ENCODE peak calls at places on chromosomes 12 and 14, in six cellular contexts. One of them, this sample, is unnamed.

GRCh38 chr14:39593339-39593738 is 161.1 kb upstream of the FBXO33 start:
- DNase-seq in tibial nerve: no peak
- DNase-seq in CD8-positive, alpha-beta T cell: no peak
- DNase-seq in endothelial cell: no peak
- DNase-seq in SK-N-SH: no peak
- DNase-seq in ovary: no peak
- DNase-seq in this sample: no peak

GRCh38 chr12:110548678-110549077 is 34.4 kb downstream of the PPTC7 start:
- DNase-seq in CD8-positive, alpha-beta T cell: no peak
- DNase-seq in tibial nerve: no peak
- DNase-seq in SK-N-SH: no peak
- DNase-seq in endothelial cell: no peak
- DNase-seq in ovary: no peak
- DNase-seq in this sample: no peak

GRCh38 chr14:95045255-95045701 is 112.1 kb downstream of the DICER1 start:
- DNase-seq in endothelial cell: no peak
- DNase-seq in CD8-positive, alpha-beta T cell: no peak
- DNase-seq in SK-N-SH: no peak
- DNase-seq in tibial nerve: no peak
- DNase-seq in ovary: no peak
- DNase-seq in this sample: no peak

GRCh38 chr12:3213171-3213570 is 136.0 kb downstream of the TSPAN9 start:
- DNase-seq in tibial nerve: no peak
- DNase-seq in endothelial cell: no peak
- DNase-seq in ovary: no peak
- DNase-seq in CD8-positive, alpha-beta T cell: no peak
- DNase-seq in SK-N-SH: no peak
- DNase-seq in this sample: no peak

GRCh38 chr12:49806321-49806813 is 21.8 kb downstream of the NCKAP5L start:
- DNase-seq in endothelial cell: no peak
- DNase-seq in ovary: peak
- DNase-seq in CD8-positive, alpha-beta T cell: no peak
- DNase-seq in tibial nerve: no peak
- DNase-seq in SK-N-SH: no peak
- DNase-seq in this sample: no peak

GRCh38 chr12:84336231-84336630 is 576.4 kb downstream of the SLC6A15 start:
- DNase-seq in ovary: no peak
- DNase-seq in CD8-positive, alpha-beta T cell: no peak
- DNase-seq in tibial nerve: no peak
- DNase-seq in endothelial cell: no peak
- DNase-seq in SK-N-SH: no peak
- DNase-seq in this sample: no peak

GRCh38 chr12:124346425-124347168 is 51.7 kb downstream of the RFLNA start:
- DNase-seq in ovary: no peak
- DNase-seq in endothelial cell: no peak
- DNase-seq in SK-N-SH: no peak
- DNase-seq in tibial nerve: no peak
- DNase-seq in CD8-positive, alpha-beta T cell: no peak
- DNase-seq in this sample: no peak

GRCh38 chr12:27595231-27595642 is 71.2 kb downstream of the PPFIBP1 start:
- DNase-seq in ovary: peak
- DNase-seq in SK-N-SH: peak
- DNase-seq in CD8-positive, alpha-beta T cell: no peak
- DNase-seq in endothelial cell: no peak
- DNase-seq in tibial nerve: no peak
- DNase-seq in this sample: no peak

GRCh38 chr12:46659032-46659703 is 166.6 kb downstream of the SLC38A4 start:
- DNase-seq in tibial nerve: no peak
- DNase-seq in CD8-positive, alpha-beta T cell: no peak
- DNase-seq in SK-N-SH: no peak
- DNase-seq in endothelial cell: no peak
- DNase-seq in ovary: no peak
- DNase-seq in this sample: no peak

GRCh38 chr12:32146074-32146873 is 39.6 kb downstream of the BICD1 start:
- DNase-seq in SK-N-SH: no peak
- DNase-seq in CD8-positive, alpha-beta T cell: no peak
- DNase-seq in tibial nerve: no peak
- DNase-seq in endothelial cell: no peak
- DNase-seq in ovary: no peak
- DNase-seq in this sample: no peak

GRCh38 chr14:68665116-68665515 is 127.8 kb downstream of the ZFP36L1 start:
- DNase-seq in endothelial cell: no peak
- DNase-seq in ovary: no peak
- DNase-seq in tibial nerve: no peak
- DNase-seq in CD8-positive, alpha-beta T cell: no peak
- DNase-seq in SK-N-SH: no peak
- DNase-seq in this sample: no peak

GRCh38 chr12:46831335-46832083 is 5.7 kb upstream of the SLC38A4 start:
- DNase-seq in tibial nerve: no peak
- DNase-seq in ovary: no peak
- DNase-seq in endothelial cell: peak
- DNase-seq in CD8-positive, alpha-beta T cell: no peak
- DNase-seq in SK-N-SH: peak
- DNase-seq in this sample: no peak

GRCh38 chr12:98470469-98471082 is 44.8 kb upstream of the TMPO start:
- DNase-seq in endothelial cell: no peak
- DNase-seq in CD8-positive, alpha-beta T cell: no peak
- DNase-seq in ovary: no peak
- DNase-seq in SK-N-SH: no peak
- DNase-seq in tibial nerve: no peak
- DNase-seq in this sample: no peak

GRCh38 chr12:105100998-105101397 is 6.5 kb upstream of the WASHC4 start:
- DNase-seq in SK-N-SH: no peak
- DNase-seq in endothelial cell: no peak
- DNase-seq in CD8-positive, alpha-beta T cell: no peak
- DNase-seq in ovary: no peak
- DNase-seq in tibial nerve: no peak
- DNase-seq in this sample: no peak

GRCh38 chr12:48972213-48973021 is 882 bp upstream of the WNT10B start:
- DNase-seq in endothelial cell: no peak
- DNase-seq in tibial nerve: no peak
- DNase-seq in ovary: no peak
- DNase-seq in CD8-positive, alpha-beta T cell: no peak
- DNase-seq in SK-N-SH: peak
- DNase-seq in this sample: no peak

GRCh38 chr12:57554897-57555296 is 5.1 kb downstream of the KIF5A start:
- DNase-seq in ovary: no peak
- DNase-seq in SK-N-SH: no peak
- DNase-seq in tibial nerve: no peak
- DNase-seq in CD8-positive, alpha-beta T cell: no peak
- DNase-seq in endothelial cell: no peak
- DNase-seq in this sample: no peak

GRCh38 chr14:29215853-29216252 is 449.3 kb downstream of the FOXG1 start:
- DNase-seq in ovary: no peak
- DNase-seq in SK-N-SH: no peak
- DNase-seq in tibial nerve: no peak
- DNase-seq in endothelial cell: no peak
- DNase-seq in CD8-positive, alpha-beta T cell: no peak
- DNase-seq in this sample: no peak

GRCh38 chr14:71497645-71498086 is 434.6 kb upstream of the RGS6 start:
- DNase-seq in tibial nerve: no peak
- DNase-seq in endothelial cell: no peak
- DNase-seq in CD8-positive, alpha-beta T cell: no peak
- DNase-seq in SK-N-SH: no peak
- DNase-seq in ovary: no peak
- DNase-seq in this sample: no peak

GRCh38 chr14:75025082-75025481 is 22.4 kb downstream of the EIF2B2 start:
- DNase-seq in SK-N-SH: no peak
- DNase-seq in tibial nerve: no peak
- DNase-seq in endothelial cell: no peak
- DNase-seq in CD8-positive, alpha-beta T cell: no peak
- DNase-seq in ovary: no peak
- DNase-seq in this sample: peak

GRCh38 chr12:129564768-129565167 is 339.1 kb downstream of the TMEM132D start:
- DNase-seq in endothelial cell: no peak
- DNase-seq in CD8-positive, alpha-beta T cell: no peak
- DNase-seq in ovary: no peak
- DNase-seq in SK-N-SH: no peak
- DNase-seq in tibial nerve: no peak
- DNase-seq in this sample: no peak

GRCh38 chr14:90677484-90678045 is 138.7 kb downstream of the TTC7B start:
- DNase-seq in CD8-positive, alpha-beta T cell: no peak
- DNase-seq in tibial nerve: no peak
- DNase-seq in ovary: no peak
- DNase-seq in SK-N-SH: no peak
- DNase-seq in endothelial cell: no peak
- DNase-seq in this sample: no peak

GRCh38 chr12:2582631-2583616 is 211.8 kb upstream of the FKBP4 start:
- DNase-seq in tibial nerve: peak
- DNase-seq in CD8-positive, alpha-beta T cell: no peak
- DNase-seq in ovary: peak
- DNase-seq in endothelial cell: peak
- DNase-seq in SK-N-SH: peak
- DNase-seq in this sample: peak

GRCh38 chr14:74952195-74952665 is 3.2 kb downstream of the PGF start:
- DNase-seq in CD8-positive, alpha-beta T cell: no peak
- DNase-seq in ovary: no peak
- DNase-seq in SK-N-SH: no peak
- DNase-seq in endothelial cell: no peak
- DNase-seq in tibial nerve: no peak
- DNase-seq in this sample: peak

GRCh38 chr12:129902371-129903091 is 1.3 kb downstream of the TMEM132D start:
- DNase-seq in tibial nerve: no peak
- DNase-seq in CD8-positive, alpha-beta T cell: no peak
- DNase-seq in ovary: no peak
- DNase-seq in SK-N-SH: no peak
- DNase-seq in endothelial cell: no peak
- DNase-seq in this sample: no peak

GRCh38 chr12:81863406-81863805 is 104.3 kb upstream of the PPFIA2 start:
- DNase-seq in endothelial cell: no peak
- DNase-seq in SK-N-SH: no peak
- DNase-seq in CD8-positive, alpha-beta T cell: no peak
- DNase-seq in ovary: no peak
- DNase-seq in tibial nerve: no peak
- DNase-seq in this sample: no peak

GRCh38 chr12:89451876-89452275 is 72.7 kb downstream of the GALNT4 start:
- DNase-seq in SK-N-SH: no peak
- DNase-seq in tibial nerve: no peak
- DNase-seq in ovary: peak
- DNase-seq in endothelial cell: peak
- DNase-seq in CD8-positive, alpha-beta T cell: no peak
- DNase-seq in this sample: no peak

GRCh38 chr14:87615822-87616679 is 376.9 kb downstream of the GALC start:
- DNase-seq in ovary: peak
- DNase-seq in endothelial cell: peak
- DNase-seq in SK-N-SH: peak
- DNase-seq in tibial nerve: peak
- DNase-seq in CD8-positive, alpha-beta T cell: no peak
- DNase-seq in this sample: peak

GRCh38 chr12:27614866-27615265 is 81.4 kb upstream of the REP15 start:
- DNase-seq in SK-N-SH: no peak
- DNase-seq in CD8-positive, alpha-beta T cell: no peak
- DNase-seq in ovary: no peak
- DNase-seq in tibial nerve: no peak
- DNase-seq in endothelial cell: no peak
- DNase-seq in this sample: no peak

GRCh38 chr12:52202361-52203078 is 10.7 kb upstream of the KRT80 start:
- DNase-seq in SK-N-SH: no peak
- DNase-seq in ovary: peak
- DNase-seq in endothelial cell: no peak
- DNase-seq in tibial nerve: no peak
- DNase-seq in CD8-positive, alpha-beta T cell: no peak
- DNase-seq in this sample: peak

GRCh38 chr14:56487761-56488160 is 91.8 kb upstream of the TMEM260 start:
- DNase-seq in ovary: no peak
- DNase-seq in endothelial cell: no peak
- DNase-seq in SK-N-SH: no peak
- DNase-seq in tibial nerve: no peak
- DNase-seq in CD8-positive, alpha-beta T cell: no peak
- DNase-seq in this sample: no peak

GRCh38 chr14:56488306-56488705 is 91.3 kb upstream of the TMEM260 start:
- DNase-seq in ovary: no peak
- DNase-seq in SK-N-SH: no peak
- DNase-seq in tibial nerve: no peak
- DNase-seq in endothelial cell: no peak
- DNase-seq in CD8-positive, alpha-beta T cell: no peak
- DNase-seq in this sample: no peak

GRCh38 chr14:56491299-56492285 is 88.0 kb upstream of the TMEM260 start:
- DNase-seq in CD8-positive, alpha-beta T cell: no peak
- DNase-seq in endothelial cell: peak
- DNase-seq in SK-N-SH: peak
- DNase-seq in tibial nerve: no peak
- DNase-seq in ovary: peak
- DNase-seq in this sample: no peak

GRCh38 chr14:56487090-56487667 is 92.4 kb upstream of the TMEM260 start:
- DNase-seq in endothelial cell: no peak
- DNase-seq in CD8-positive, alpha-beta T cell: no peak
- DNase-seq in SK-N-SH: no peak
- DNase-seq in ovary: no peak
- DNase-seq in tibial nerve: no peak
- DNase-seq in this sample: no peak

GRCh38 chr14:56490379-56490778 is 89.2 kb upstream of the TMEM260 start:
- DNase-seq in SK-N-SH: peak
- DNase-seq in tibial nerve: no peak
- DNase-seq in CD8-positive, alpha-beta T cell: no peak
- DNase-seq in ovary: no peak
- DNase-seq in endothelial cell: no peak
- DNase-seq in this sample: no peak
- TF ChIP-seq CTCF in SK-N-SH: peak
- TF ChIP-seq CTCF in tibial nerve: peak
- TF ChIP-seq CTCF in CD8-positive, alpha-beta T cell: peak
- TF ChIP-seq CTCF in ovary: peak
- TF ChIP-seq CTCF in endothelial cell: peak
- TF ChIP-seq CTCF in this sample: peak

DNA sequence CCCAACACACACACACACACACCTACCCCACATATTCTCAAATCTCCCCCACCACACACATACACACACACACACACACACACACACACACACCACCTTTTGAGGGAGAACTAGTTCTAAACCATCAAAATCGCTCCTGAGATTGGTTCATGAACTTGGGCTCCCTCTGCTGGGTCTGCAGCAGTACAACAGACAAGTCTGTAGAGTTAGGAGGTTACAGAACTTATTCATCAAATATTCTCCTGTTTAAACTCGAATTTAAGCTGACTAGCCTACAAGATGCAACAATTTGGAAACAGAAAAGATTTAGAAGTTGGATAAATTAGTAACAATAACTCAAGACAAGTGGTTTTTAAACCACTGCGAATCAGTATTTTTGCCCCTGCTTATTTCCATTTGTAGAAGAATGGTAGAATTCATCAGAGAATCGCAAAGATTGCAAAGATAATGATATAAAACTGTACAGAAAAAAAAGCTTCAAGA is 136.4 kb upstream of the USP15 start:
- DNase-seq in SK-N-SH: peak
- DNase-seq in tibial nerve: no peak
- DNase-seq in CD8-positive, alpha-beta T cell: no peak
- DNase-seq in endothelial cell: peak
- DNase-seq in ovary: peak
- DNase-seq in this sample: no peak
- TF ChIP-seq CTCF in SK-N-SH: peak
- TF ChIP-seq CTCF in tibial nerve: peak
- TF ChIP-seq CTCF in CD8-positive, alpha-beta T cell: peak
- TF ChIP-seq CTCF in endothelial cell: peak
- TF ChIP-seq CTCF in ovary: peak
- TF ChIP-seq CTCF in this sample: peak

GRCh38 chr14:92886337-92886736 is 36.6 kb upstream of the CHGA start:
- DNase-seq in endothelial cell: no peak
- DNase-seq in SK-N-SH: peak
- DNase-seq in CD8-positive, alpha-beta T cell: no peak
- DNase-seq in tibial nerve: no peak
- DNase-seq in ovary: no peak
- DNase-seq in this sample: no peak
- TF ChIP-seq CTCF in endothelial cell: no peak
- TF ChIP-seq CTCF in SK-N-SH: no peak
- TF ChIP-seq CTCF in CD8-positive, alpha-beta T cell: no peak
- TF ChIP-seq CTCF in tibial nerve: no peak
- TF ChIP-seq CTCF in ovary: no peak
- TF ChIP-seq CTCF in this sample: no peak

GRCh38 chr12:122834229-122834920 is 882 bp upstream of the HIP1R start:
- DNase-seq in tibial nerve: no peak
- DNase-seq in ovary: peak
- DNase-seq in SK-N-SH: peak
- DNase-seq in CD8-positive, alpha-beta T cell: no peak
- DNase-seq in endothelial cell: peak
- DNase-seq in this sample: peak
- TF ChIP-seq CTCF in tibial nerve: no peak
- TF ChIP-seq CTCF in ovary: no peak
- TF ChIP-seq CTCF in SK-N-SH: peak
- TF ChIP-seq CTCF in CD8-positive, alpha-beta T cell: no peak
- TF ChIP-seq CTCF in endothelial cell: no peak
- TF ChIP-seq CTCF in this sample: no peak

This sample was measured in CD14-positive monocyte.